ENCODE peak calls at places on chromosome 1, in seven cellular contexts. Y is dorsolateral prefrontal cortex; J is fibroblast of lung; M is stomach; O is PC-9; Q is A549; D is effector memory CD4-positive, alpha-beta T cell. B is an unnamed sample.

GRCh38 chr1:192632641-192633532 is 3.1 kb upstream of the RGS13 start:
- DNase-seq in O (no peak), J (no peak), Q (no peak), M (no peak), D (no peak), Y (no peak), B (no peak)

GRCh38 chr1:39842030-39842678 is 41.1 kb downstream of the TRIT1 start:
- DNase-seq in Q (no peak), D (no peak), J (no peak), Y (no peak), O (no peak), M (no peak), B (no peak)

GRCh38 chr1:97053275-97053674 is 331.7 kb downstream of the PTBP2 start:
- DNase-seq in M (no peak), J (no peak), D (no peak), Y (no peak), Q (no peak), O (no peak), B (no peak)

GRCh38 chr1:6287029-6287428 is 26.1 kb upstream of the GPR153 start:
- DNase-seq in Q (no peak), Y (no peak), J (no peak), D (no peak), M (no peak), O (no peak), B (no peak)

GRCh38 chr1:52179073-52179472 is 37.2 kb downstream of the ZFYVE9 start:
- DNase-seq in Q (peak), M (no peak), D (no peak), J (no peak), O (no peak), Y (no peak), B (peak)

GRCh38 chr1:222416001-222416791 is 131.7 kb downstream of the HHIPL2 start:
- DNase-seq in J (no peak), D (no peak), Y (no peak), O (no peak), Q (no peak), M (no peak), B (no peak)

GRCh38 chr1:181442181-181442525 is 41.2 kb upstream of the CACNA1E start:
- DNase-seq in M (no peak), Q (no peak), D (no peak), Y (no peak), O (no peak), J (no peak), B (no peak)

GRCh38 chr1:154182342-154183044 is 9.4 kb downstream of the TPM3 start:
- DNase-seq in Q (peak), Y (peak), J (peak), O (peak), D (peak), M (peak), B (no peak)

GRCh38 chr1:65717815-65718454 is 74.8 kb upstream of the PDE4B start:
- DNase-seq in O (no peak), M (no peak), Q (peak), Y (no peak), D (no peak), J (peak), B (no peak)

GRCh38 chr1:242033331-242033956 is 34.5 kb upstream of the MAP1LC3C start:
- DNase-seq in D (no peak), M (no peak), Q (no peak), Y (no peak), O (no peak), J (no peak), B (no peak)

GRCh38 chr1:24203404-24203803 is 16.3 kb upstream of the IFNLR1 start:
- DNase-seq in Q (no peak), J (no peak), O (peak), M (peak), Y (no peak), D (no peak), B (peak)

GRCh38 chr1:204885790-204886189 is 15.1 kb downstream of the NFASC start:
- DNase-seq in D (no peak), O (no peak), Q (no peak), J (no peak), M (no peak), Y (no peak), B (no peak)
- H3K27ac ChIP-seq in D (no peak), O (no peak), Q (no peak), J (peak), M (no peak), Y (peak), B (no peak)

GRCh38 chr1:205275133-205275532 is 46.4 kb downstream of the NUAK2 start:
- DNase-seq in D (no peak), J (no peak), O (no peak), M (peak), Q (no peak), Y (no peak), B (no peak)
- H3K27ac ChIP-seq in D (no peak), J (no peak), O (no peak), M (no peak), Q (peak), Y (peak), B (no peak)

GRCh38 chr1:40898434-40898900 is 36.3 kb upstream of the CITED4 start:
- DNase-seq in J (no peak), D (no peak), M (peak), Y (no peak), O (peak), Q (peak), B (no peak)
- H3K27ac ChIP-seq in J (no peak), D (no peak), M (peak), Y (no peak), O (peak), Q (peak), B (peak)

DNA sequence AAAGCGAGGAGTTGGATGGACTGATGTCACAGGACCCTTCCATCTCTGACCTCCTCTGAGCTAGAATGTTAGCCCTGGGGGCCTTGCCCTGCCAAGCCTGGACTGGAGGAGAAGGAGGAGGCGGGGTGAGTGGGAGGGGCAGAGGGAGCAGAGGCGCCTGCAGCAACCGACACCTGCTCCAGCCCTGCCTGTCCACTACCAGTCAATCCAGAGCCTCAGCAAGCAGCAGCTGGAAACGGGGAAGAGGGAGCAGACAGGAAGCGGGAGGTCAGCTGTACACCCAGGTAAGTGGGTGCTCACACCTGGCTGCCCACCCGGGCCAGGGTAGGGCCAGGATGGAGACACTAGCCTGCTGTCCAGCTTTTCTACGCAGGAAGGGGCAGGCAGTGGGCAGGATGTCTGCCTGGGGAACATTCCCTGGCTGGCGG is at the start of gene IGFN1:
- DNase-seq in Q (no peak), Y (no peak), M (no peak), J (no peak), D (no peak), O (no peak), B (no peak)
- H3K27ac ChIP-seq in Q (peak), Y (no peak), M (no peak), J (peak), D (no peak), O (no peak), B (no peak)

DNA sequence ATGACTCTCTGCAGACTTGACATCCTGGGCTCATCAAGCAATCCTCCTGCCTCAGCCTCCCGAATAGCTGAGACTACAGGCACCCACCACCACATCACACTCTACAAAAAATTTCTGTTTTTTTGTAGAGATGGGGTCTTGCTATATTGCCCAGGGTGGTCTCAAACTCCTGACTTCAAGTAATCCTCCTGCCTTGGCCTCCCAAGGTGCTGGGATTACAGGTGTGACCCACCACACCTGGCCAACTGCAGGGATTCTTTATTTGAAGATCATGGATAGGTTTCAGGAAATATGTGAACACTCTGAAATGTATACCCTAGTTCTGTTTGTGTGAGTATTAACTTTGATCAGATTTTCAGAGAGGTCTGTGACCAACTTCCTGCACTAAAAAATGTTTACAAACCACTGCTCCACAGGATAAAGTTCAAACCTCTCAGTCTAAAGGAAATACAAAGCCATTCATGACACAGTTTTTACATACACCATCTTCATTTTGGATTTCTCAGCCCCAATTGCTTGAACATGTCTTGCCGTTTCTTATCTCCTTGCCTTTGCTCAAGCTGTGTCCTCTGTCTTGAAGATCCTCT is 252.3 kb upstream of the FGGY start:
- DNase-seq in M (no peak), Y (no peak), J (no peak), O (no peak), D (no peak), Q (no peak), B (no peak)
- H3K27ac ChIP-seq in M (peak), Y (no peak), J (no peak), O (peak), D (no peak), Q (peak), B (no peak)

DNA sequence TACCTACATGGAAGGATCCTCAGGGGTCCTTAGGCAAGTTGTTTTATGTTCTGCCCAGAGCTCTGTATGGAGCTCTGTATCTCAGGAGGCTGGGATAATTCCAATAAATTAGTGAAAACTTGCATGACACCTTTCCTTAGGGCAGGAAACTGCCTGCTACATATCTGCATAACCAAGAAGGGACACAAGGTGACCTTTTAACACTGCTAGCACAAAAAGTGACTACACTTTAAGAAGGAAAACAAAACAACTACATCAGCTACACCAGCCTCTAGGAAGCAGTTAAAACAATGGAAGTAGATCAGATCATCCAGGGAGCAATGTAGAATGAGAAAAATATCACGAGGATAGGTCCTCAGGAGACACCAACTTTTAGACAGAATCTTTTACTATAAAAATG is 93.9 kb downstream of the TNFSF18 start:
- DNase-seq in O (no peak), D (no peak), Q (no peak), Y (no peak), M (no peak), J (no peak), B (no peak)
- H3K27ac ChIP-seq in O (no peak), D (no peak), Q (no peak), Y (no peak), M (no peak), J (no peak), B (no peak)

GRCh38 chr1:31058012-31058411 is 7.5 kb downstream of the PUM1 start:
- DNase-seq in Y (no peak), D (no peak), M (no peak), J (no peak), O (no peak), Q (no peak), B (no peak)
- H3K27ac ChIP-seq in Y (no peak), D (no peak), M (no peak), J (no peak), O (no peak), Q (no peak), B (no peak)

B was measured in epithelial cell of prostate.